ENCODE peak calls at places on chromosomes 11 and 22, in four cellular contexts. J is aorta; M is activated CD8-positive, alpha-beta T cell treated with anti-CD3 and anti-CD28 coated beads, Interleukin-2, amount 10 ng/mL, durations not matched to agents 7 days and 5 days; A is BE2C. G is an unnamed sample.

GRCh38 chr11:114147389-114148382 is 88.2 kb downstream of the ZBTB16 start:
- DNase-seq in M (no peak), A (peak), J (no peak), G (no peak)

GRCh38 chr11:117479372-117479771 is 151.7 kb downstream of the CEP164 start:
- DNase-seq in J (no peak), A (no peak), M (no peak), G (no peak)

GRCh38 chr11:67373916-67374570 is 645 bp upstream of the CLCF1 start:
- DNase-seq in A (peak), J (peak), M (peak), G (peak)

GRCh38 chr11:75334402-75334891 is 17.0 kb downstream of the ARRB1 start:
- DNase-seq in J (no peak), A (no peak), M (no peak), G (no peak)

GRCh38 chr11:87368151-87368550 is 330.4 kb downstream of the TMEM135 start:
- DNase-seq in A (no peak), M (no peak), J (no peak), G (no peak)

GRCh38 chr11:68990995-68991780 is 10.4 kb upstream of the MRGPRD start:
- DNase-seq in J (peak), M (no peak), A (no peak), G (peak)

GRCh38 chr22:21754523-21755128 is 19.0 kb upstream of the YPEL1 start:
- DNase-seq in M (no peak), J (peak), A (peak), G (no peak)

GRCh38 chr11:30317030-30317429 is 5.9 kb upstream of the ARL14EP start:
- DNase-seq in J (no peak), M (no peak), A (no peak), G (no peak)

GRCh38 chr11:9740202-9740881 is 76.5 kb downstream of the SWAP70 start:
- DNase-seq in M (no peak), A (no peak), J (no peak), G (no peak)

GRCh38 chr11:2944953-2945756 is 15.9 kb upstream of the PHLDA2 start:
- DNase-seq in J (peak), A (peak), M (peak), G (peak)

GRCh38 chr11:96162816-96163499 is 180.0 kb downstream of the MAML2 start:
- DNase-seq in A (no peak), M (no peak), J (no peak), G (no peak)

GRCh38 chr11:108672113-108672512 is 7.2 kb downstream of the DDX10 start:
- DNase-seq in J (no peak), M (no peak), A (no peak), G (no peak)

GRCh38 chr22:17633217-17633997 is 4.9 kb upstream of the ATP6V1E1 start:
- DNase-seq in J (no peak), M (no peak), A (no peak), G (no peak)

GRCh38 chr11:109071712-109072524 is 350.1 kb upstream of the C11orf87 start:
- DNase-seq in M (no peak), A (no peak), J (no peak), G (no peak)

GRCh38 chr11:56188602-56189001 is 12.2 kb downstream of the OR5J2 start:
- DNase-seq in A (no peak), J (no peak), M (no peak), G (no peak)

GRCh38 chr11:47109051-47109791 is 67.5 kb downstream of the ARFGAP2 start:
- DNase-seq in M (no peak), J (no peak), A (no peak), G (no peak)

G was measured in kidney.